ENCODE peak calls at places on chromosomes 3 and 15, in ten cellular contexts. One of them, this sample, is unnamed.

GRCh38 chr3:74000715-74001114 is 376.0 kb upstream of the PDZRN3 start:
- DNase-seq in IMR-90: no peak
- DNase-seq in gastrocnemius medialis: no peak
- DNase-seq in K562: no peak
- DNase-seq in tibial nerve: no peak
- DNase-seq in sigmoid colon: no peak
- DNase-seq in heart left ventricle: no peak
- DNase-seq in uterus: no peak
- DNase-seq in HepG2: no peak
- DNase-seq in body of pancreas: no peak
- DNase-seq in this sample: no peak

GRCh38 chr3:95939235-95939824 is 875.1 kb upstream of the EPHA6 start:
- DNase-seq in IMR-90: no peak
- DNase-seq in gastrocnemius medialis: no peak
- DNase-seq in K562: no peak
- DNase-seq in tibial nerve: no peak
- DNase-seq in sigmoid colon: no peak
- DNase-seq in heart left ventricle: no peak
- DNase-seq in uterus: no peak
- DNase-seq in HepG2: no peak
- DNase-seq in body of pancreas: peak; percentile 68
- DNase-seq in this sample: no peak

GRCh38 chr3:8607285-8608040 is 37.1 kb downstream of the SSUH2 start:
- DNase-seq in IMR-90: peak; percentile 78
- DNase-seq in gastrocnemius medialis: peak; percentile 74
- DNase-seq in K562: no peak
- DNase-seq in tibial nerve: no peak
- DNase-seq in sigmoid colon: no peak
- DNase-seq in heart left ventricle: peak; percentile 77
- DNase-seq in uterus: peak; percentile 58
- DNase-seq in HepG2: peak; percentile 55
- DNase-seq in body of pancreas: peak; percentile 69
- DNase-seq in this sample: no peak

GRCh38 chr3:146189519-146190173 is 28.7 kb upstream of the PLOD2 start:
- DNase-seq in IMR-90: peak; percentile 64
- DNase-seq in gastrocnemius medialis: no peak
- DNase-seq in K562: peak; percentile 32
- DNase-seq in tibial nerve: no peak
- DNase-seq in sigmoid colon: peak; percentile 63
- DNase-seq in heart left ventricle: no peak
- DNase-seq in uterus: peak; percentile 19
- DNase-seq in HepG2: peak; percentile 49
- DNase-seq in body of pancreas: peak; percentile 19
- DNase-seq in this sample: no peak

GRCh38 chr15:78739996-78740903 is 71.0 kb downstream of the ADAMTS7 start:
- DNase-seq in IMR-90: peak; percentile 23
- DNase-seq in gastrocnemius medialis: peak; percentile 47
- DNase-seq in K562: peak; percentile 45
- DNase-seq in tibial nerve: no peak
- DNase-seq in sigmoid colon: peak; percentile 63
- DNase-seq in heart left ventricle: no peak
- DNase-seq in uterus: no peak
- DNase-seq in HepG2: peak; percentile 57
- DNase-seq in body of pancreas: peak; percentile 83
- DNase-seq in this sample: no peak

GRCh38 chr3:188749010-188749617 is 422.7 kb upstream of the TPRG1 start:
- DNase-seq in IMR-90: no peak
- DNase-seq in gastrocnemius medialis: no peak
- DNase-seq in K562: peak; percentile 17
- DNase-seq in tibial nerve: no peak
- DNase-seq in sigmoid colon: no peak
- DNase-seq in heart left ventricle: no peak
- DNase-seq in uterus: no peak
- DNase-seq in HepG2: no peak
- DNase-seq in body of pancreas: peak; percentile 51
- DNase-seq in this sample: no peak

GRCh38 chr3:32406481-32407408 is 15.1 kb downstream of the CMTM7 start:
- DNase-seq in IMR-90: no peak
- DNase-seq in gastrocnemius medialis: no peak
- DNase-seq in K562: no peak
- DNase-seq in tibial nerve: no peak
- DNase-seq in sigmoid colon: no peak
- DNase-seq in heart left ventricle: no peak
- DNase-seq in uterus: no peak
- DNase-seq in HepG2: no peak
- DNase-seq in body of pancreas: no peak
- DNase-seq in this sample: no peak

GRCh38 chr3:176562381-176562780 is 634.9 kb downstream of the TBL1XR1 start:
- DNase-seq in IMR-90: no peak
- DNase-seq in gastrocnemius medialis: no peak
- DNase-seq in K562: no peak
- DNase-seq in tibial nerve: no peak
- DNase-seq in sigmoid colon: no peak
- DNase-seq in heart left ventricle: no peak
- DNase-seq in uterus: no peak
- DNase-seq in HepG2: no peak
- DNase-seq in body of pancreas: no peak
- DNase-seq in this sample: no peak

GRCh38 chr3:70982700-70983140 is 600.8 kb downstream of the FOXP1 start:
- DNase-seq in IMR-90: peak; percentile 86
- DNase-seq in gastrocnemius medialis: peak; percentile 46
- DNase-seq in K562: no peak
- DNase-seq in tibial nerve: peak; percentile 26
- DNase-seq in sigmoid colon: peak; percentile 74
- DNase-seq in heart left ventricle: peak; percentile 40
- DNase-seq in uterus: peak; percentile 30
- DNase-seq in HepG2: no peak
- DNase-seq in body of pancreas: peak; percentile 47
- DNase-seq in this sample: no peak

GRCh38 chr3:42071720-42072582 is 19.2 kb upstream of the TRAK1 start:
- DNase-seq in IMR-90: peak; percentile 75
- DNase-seq in gastrocnemius medialis: peak; percentile 84
- DNase-seq in K562: no peak
- DNase-seq in tibial nerve: no peak
- DNase-seq in sigmoid colon: peak; percentile 96
- DNase-seq in heart left ventricle: peak; percentile 78
- DNase-seq in uterus: peak; percentile 60
- DNase-seq in HepG2: peak; percentile 39
- DNase-seq in body of pancreas: peak; percentile 86
- DNase-seq in this sample: no peak

GRCh38 chr3:136929984-136930671 is 27.7 kb upstream of the IL20RB start:
- DNase-seq in IMR-90: peak; percentile 44
- DNase-seq in gastrocnemius medialis: peak; percentile 39
- DNase-seq in K562: no peak
- DNase-seq in tibial nerve: peak; percentile 46
- DNase-seq in sigmoid colon: peak; percentile 77
- DNase-seq in heart left ventricle: peak; percentile 65
- DNase-seq in uterus: peak; percentile 49
- DNase-seq in HepG2: no peak
- DNase-seq in body of pancreas: peak; percentile 59
- DNase-seq in this sample: no peak

GRCh38 chr3:128489860-128490649 is 2.9 kb downstream of the GATA2 start:
- DNase-seq in IMR-90: no peak
- DNase-seq in gastrocnemius medialis: no peak
- DNase-seq in K562: no peak
- DNase-seq in tibial nerve: no peak
- DNase-seq in sigmoid colon: peak; percentile 62
- DNase-seq in heart left ventricle: no peak
- DNase-seq in uterus: peak; percentile 53
- DNase-seq in HepG2: peak; percentile 37
- DNase-seq in body of pancreas: peak; percentile 69
- DNase-seq in this sample: no peak

GRCh38 chr3:124097362-124098120 is 105.6 kb upstream of the ROPN1 start:
- DNase-seq in IMR-90: no peak
- DNase-seq in gastrocnemius medialis: no peak
- DNase-seq in K562: no peak
- DNase-seq in tibial nerve: no peak
- DNase-seq in sigmoid colon: no peak
- DNase-seq in heart left ventricle: no peak
- DNase-seq in uterus: no peak
- DNase-seq in HepG2: no peak
- DNase-seq in body of pancreas: no peak
- DNase-seq in this sample: no peak

GRCh38 chr15:58179741-58180381 is 41.7 kb downstream of the AQP9 start:
- DNase-seq in IMR-90: peak; percentile 19
- DNase-seq in gastrocnemius medialis: no peak
- DNase-seq in K562: peak; percentile 32
- DNase-seq in tibial nerve: no peak
- DNase-seq in sigmoid colon: no peak
- DNase-seq in heart left ventricle: no peak
- DNase-seq in uterus: no peak
- DNase-seq in HepG2: no peak
- DNase-seq in body of pancreas: no peak
- DNase-seq in this sample: no peak

GRCh38 chr3:58175429-58176184 is 35.2 kb downstream of the DNASE1L3 start:
- DNase-seq in IMR-90: peak; percentile 46
- DNase-seq in gastrocnemius medialis: no peak
- DNase-seq in K562: no peak
- DNase-seq in tibial nerve: no peak
- DNase-seq in sigmoid colon: peak; percentile 67
- DNase-seq in heart left ventricle: no peak
- DNase-seq in uterus: no peak
- DNase-seq in HepG2: peak; percentile 95
- DNase-seq in body of pancreas: peak; percentile 79
- DNase-seq in this sample: no peak

GRCh38 chr3:194121881-194122280 is 14.1 kb upstream of the HES1 start:
- DNase-seq in IMR-90: peak; percentile 62
- DNase-seq in gastrocnemius medialis: no peak
- DNase-seq in K562: no peak
- DNase-seq in tibial nerve: no peak
- DNase-seq in sigmoid colon: no peak
- DNase-seq in heart left ventricle: no peak
- DNase-seq in uterus: no peak
- DNase-seq in HepG2: peak; percentile 82
- DNase-seq in body of pancreas: no peak
- DNase-seq in this sample: no peak

DNA sequence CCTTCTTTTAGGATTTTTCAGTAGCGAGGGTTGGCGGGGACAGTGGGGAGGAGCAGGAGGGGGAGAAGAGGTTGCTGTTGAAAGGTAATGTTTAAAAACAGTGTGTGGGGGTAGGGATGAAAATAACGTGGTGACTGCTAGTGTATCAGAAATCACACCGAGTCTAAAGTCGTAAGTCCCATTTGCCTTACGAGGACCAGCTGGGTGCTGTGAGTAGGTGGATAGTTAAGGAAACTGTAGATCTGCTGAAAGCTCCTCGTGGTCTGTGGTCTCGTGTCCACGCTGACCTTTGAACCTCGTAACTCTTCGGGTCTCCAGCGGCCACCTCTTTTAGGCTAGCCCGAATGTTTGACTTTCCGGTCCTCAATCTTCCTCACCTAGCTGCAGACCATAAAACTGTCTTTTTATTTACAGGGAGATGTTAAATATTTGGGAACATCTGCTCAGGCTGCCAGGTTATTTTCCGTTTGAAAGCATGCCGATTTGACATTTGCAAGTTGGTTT is 29.3 kb upstream of the ST3GAL6 start:
- DNase-seq in IMR-90: no peak
- DNase-seq in gastrocnemius medialis: no peak
- DNase-seq in K562: no peak
- DNase-seq in tibial nerve: no peak
- DNase-seq in sigmoid colon: no peak
- DNase-seq in heart left ventricle: no peak
- DNase-seq in uterus: no peak
- DNase-seq in HepG2: peak; percentile 71
- DNase-seq in body of pancreas: peak; percentile 14
- DNase-seq in this sample: no peak
- H3K4me3 ChIP-seq in IMR-90: peak overlapping the region; percentile 62
- H3K4me3 ChIP-seq in gastrocnemius medialis: peak overlapping the region; percentile 97
- H3K4me3 ChIP-seq in K562: no peak overlapping the region
- H3K4me3 ChIP-seq in tibial nerve: peak overlapping the region; percentile 54
- H3K4me3 ChIP-seq in sigmoid colon: peak overlapping the region; percentile 77
- H3K4me3 ChIP-seq in heart left ventricle: peak overlapping the region; percentile 95
- H3K4me3 ChIP-seq in uterus: peak overlapping the region; percentile 59
- H3K4me3 ChIP-seq in HepG2: peak overlapping the region; percentile 87
- H3K4me3 ChIP-seq in body of pancreas: no peak overlapping the region
- H3K4me3 ChIP-seq in this sample: peak overlapping the region; percentile 88

DNA sequence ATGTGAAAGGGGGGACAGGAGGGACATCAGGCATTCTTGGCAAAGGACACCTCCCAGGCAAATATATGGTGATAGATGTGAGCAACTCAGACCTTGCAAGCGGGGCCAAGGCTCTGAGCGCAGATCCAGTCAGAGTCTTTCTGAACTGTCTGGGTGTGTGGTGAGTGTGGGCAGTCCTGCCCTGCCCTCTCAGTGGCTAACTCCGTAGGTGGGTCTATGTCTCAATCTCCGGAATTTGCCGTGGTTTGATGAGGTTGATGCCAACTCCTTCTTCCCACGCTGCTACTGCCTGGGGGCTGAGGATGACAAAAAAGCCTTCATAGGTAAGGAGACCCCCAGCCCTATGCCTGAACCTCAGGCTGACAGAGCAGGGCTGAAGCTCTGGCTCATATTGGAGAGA is 7.4 kb downstream of the TTLL3 start:
- DNase-seq in IMR-90: no peak
- DNase-seq in gastrocnemius medialis: no peak
- DNase-seq in K562: no peak
- DNase-seq in tibial nerve: no peak
- DNase-seq in sigmoid colon: no peak
- DNase-seq in heart left ventricle: no peak
- DNase-seq in uterus: no peak
- DNase-seq in HepG2: no peak
- DNase-seq in body of pancreas: no peak
- DNase-seq in this sample: no peak
- TF ChIP-seq POLR2A in IMR-90: no peak
- TF ChIP-seq POLR2A in gastrocnemius medialis: no peak
- TF ChIP-seq POLR2A in K562: no peak
- TF ChIP-seq POLR2A in tibial nerve: no peak
- TF ChIP-seq POLR2A in sigmoid colon: no peak
- TF ChIP-seq POLR2A in heart left ventricle: no peak
- TF ChIP-seq POLR2A in uterus: no peak
- TF ChIP-seq POLR2A in HepG2: no peak
- TF ChIP-seq POLR2A in body of pancreas: no peak
- TF ChIP-seq POLR2A in this sample: no peak

GRCh38 chr15:98794211-98794610 is 145.9 kb downstream of the IGF1R start:
- DNase-seq in IMR-90: no peak
- DNase-seq in gastrocnemius medialis: no peak
- DNase-seq in K562: no peak
- DNase-seq in tibial nerve: no peak
- DNase-seq in sigmoid colon: no peak
- DNase-seq in heart left ventricle: no peak
- DNase-seq in uterus: no peak
- DNase-seq in HepG2: no peak
- DNase-seq in body of pancreas: no peak
- DNase-seq in this sample: no peak
- H3K27ac ChIP-seq in IMR-90: no peak overlapping the region
- H3K27ac ChIP-seq in gastrocnemius medialis: no peak overlapping the region
- H3K27ac ChIP-seq in K562: no peak overlapping the region
- H3K27ac ChIP-seq in tibial nerve: no peak overlapping the region
- H3K27ac ChIP-seq in sigmoid colon: no peak overlapping the region
- H3K27ac ChIP-seq in heart left ventricle: no peak overlapping the region
- H3K27ac ChIP-seq in uterus: no peak overlapping the region
- H3K27ac ChIP-seq in HepG2: no peak overlapping the region
- H3K27ac ChIP-seq in body of pancreas: no peak overlapping the region
- H3K27ac ChIP-seq in this sample: no peak overlapping the region

DNA sequence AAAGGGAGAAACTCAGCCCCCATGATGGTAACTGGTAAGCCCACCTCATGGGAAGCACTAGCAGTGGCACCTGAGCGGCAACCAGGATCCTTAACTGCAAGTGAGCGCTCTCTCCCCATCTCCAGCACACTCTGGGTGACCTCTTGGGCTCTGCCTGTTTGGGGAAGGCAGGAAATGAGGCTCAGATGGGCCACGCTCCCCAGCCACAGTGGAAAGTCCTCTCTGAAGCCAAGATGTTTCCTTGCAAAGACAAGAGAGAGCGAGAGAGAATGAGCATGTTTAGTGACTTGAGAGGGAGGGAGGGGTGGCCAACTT is 289.0 kb downstream of the UACA start:
- DNase-seq in IMR-90: no peak
- DNase-seq in gastrocnemius medialis: no peak
- DNase-seq in K562: no peak
- DNase-seq in tibial nerve: no peak
- DNase-seq in sigmoid colon: peak; percentile 80
- DNase-seq in heart left ventricle: no peak
- DNase-seq in uterus: peak; percentile 38
- DNase-seq in HepG2: no peak
- DNase-seq in body of pancreas: no peak
- DNase-seq in this sample: no peak
- H3K4me3 ChIP-seq in IMR-90: no peak overlapping the region
- H3K4me3 ChIP-seq in gastrocnemius medialis: peak overlapping the region; percentile 30
- H3K4me3 ChIP-seq in K562: no peak overlapping the region
- H3K4me3 ChIP-seq in tibial nerve: no peak overlapping the region
- H3K4me3 ChIP-seq in sigmoid colon: peak overlapping the region; percentile 16
- H3K4me3 ChIP-seq in heart left ventricle: no peak overlapping the region
- H3K4me3 ChIP-seq in uterus: no peak overlapping the region
- H3K4me3 ChIP-seq in HepG2: no peak overlapping the region
- H3K4me3 ChIP-seq in body of pancreas: no peak overlapping the region
- H3K4me3 ChIP-seq in this sample: peak overlapping the region; percentile 20